ENCODE peak calls at places on chromosomes 3 and 15, in five cellular contexts. J is upper lobe of left lung; B is right lobe of liver; D is stimulated activated CD4-positive, alpha-beta T cell treated with anti-CD3 and anti-CD28 coated beads, Interleukin-15, amount 100 ng/mL, for 24 hours; V is cardiac fibroblast. A is an unnamed sample.

GRCh38 chr3:176926034-176926433 is 271.2 kb downstream of the TBL1XR1 start:
- DNase-seq in J (no peak), B (no peak), D (no peak), V (no peak), A (no peak)

GRCh38 chr15:66795851-66796250 is 93.8 kb downstream of the SMAD6 start:
- DNase-seq in J (no peak), B (no peak), D (no peak), V (no peak), A (no peak)

GRCh38 chr3:29677421-29677820 is 396.6 kb downstream of the RBMS3 start:
- DNase-seq in J (no peak), B (no peak), D (no peak), V (peak), A (no peak)

GRCh38 chr3:50648297-50648696 is 26.4 kb upstream of the DOCK3 start:
- DNase-seq in J (no peak), B (no peak), D (no peak), V (no peak), A (no peak)

GRCh38 chr3:7813412-7813811 is 688.2 kb upstream of the LMCD1 start:
- DNase-seq in J (no peak), B (no peak), D (no peak), V (no peak), A (no peak)

GRCh38 chr15:31831596-31831995 is 198.7 kb upstream of the CHRNA7 start:
- DNase-seq in J (no peak), B (no peak), D (no peak), V (no peak), A (no peak)

GRCh38 chr3:193174137-193174536 is 66.9 kb upstream of the PLAAT1 start:
- DNase-seq in J (no peak), B (no peak), D (no peak), V (no peak), A (no peak)

GRCh38 chr3:130849111-130849552 is 44.8 kb upstream of the ATP2C1 start:
- DNase-seq in J (no peak), B (no peak), D (no peak), V (no peak), A (no peak)

GRCh38 chr3:11143476-11143875 is 10.8 kb upstream of the HRH1 start:
- DNase-seq in J (no peak), B (no peak), D (no peak), V (no peak), A (no peak)

GRCh38 chr3:13574798-13575451 is 26.0 kb downstream of the FBLN2 start:
- DNase-seq in J (no peak), B (no peak), D (peak), V (no peak), A (peak)

GRCh38 chr3:2849092-2849491 is 261.1 kb downstream of the IL5RA start:
- DNase-seq in J (no peak), B (no peak), D (no peak), V (no peak), A (no peak)

GRCh38 chr15:23629234-23629805 is 18.3 kb downstream of the MAGEL2 start:
- DNase-seq in J (no peak), B (no peak), D (no peak), V (peak), A (no peak)

GRCh38 chr15:93035953-93036810 is 52.8 kb downstream of the RGMA start:
- DNase-seq in J (peak), B (peak), D (peak), V (peak), A (peak)

GRCh38 chr15:67091073-67091965 is 25.9 kb downstream of the SMAD3 start:
- DNase-seq in J (no peak), B (no peak), D (peak), V (peak), A (peak)

GRCh38 chr3:42640771-42641370 is 12.6 kb upstream of the ZBTB47 start:
- DNase-seq in J (no peak), B (no peak), D (no peak), V (no peak), A (no peak)

GRCh38 chr3:134846943-134847342 is 51.9 kb downstream of the EPHB1 start:
- DNase-seq in J (no peak), B (no peak), D (no peak), V (peak), A (no peak)

GRCh38 chr3:134860141-134860540 is 65.1 kb downstream of the EPHB1 start:
- DNase-seq in J (no peak), B (peak), D (no peak), V (no peak), A (no peak)

GRCh38 chr3:42061042-42061710 is 30.0 kb upstream of the TRAK1 start:
- DNase-seq in J (peak), B (no peak), D (no peak), V (no peak), A (no peak)

GRCh38 chr3:69585472-69585871 is 153.8 kb upstream of the MITF start:
- DNase-seq in J (no peak), B (no peak), D (no peak), V (no peak), A (no peak)

GRCh38 chr3:11548721-11549131 is 95.0 kb downstream of the VGLL4 start:
- DNase-seq in J (no peak), B (peak), D (no peak), V (peak), A (no peak)

GRCh38 chr15:29139540-29140459 is 129.8 kb downstream of the NSMCE3 start:
- DNase-seq in J (peak), B (peak), D (peak), V (peak), A (peak)

GRCh38 chr3:128784228-128784627 is 58.2 kb downstream of the RAB7A start:
- DNase-seq in J (no peak), B (no peak), D (peak), V (no peak), A (peak)